ENCODE peak calls at places on chromosome 20, in four cellular contexts. R, I, X and G are unnamed samples.

GRCh38 chr20:61449057-61449456 is 197.0 kb downstream of the CDH4 start:
- DNase-seq in R (no peak), I (no peak), X (no peak), G (no peak)

GRCh38 chr20:21147593-21147992 is 21.7 kb downstream of the KIZ start:
- DNase-seq in R (no peak), I (no peak), X (no peak), G (no peak)

GRCh38 chr20:8318999-8319614 is 187.0 kb downstream of the PLCB1 start:
- DNase-seq in R (no peak), I (no peak), X (no peak), G (no peak)

GRCh38 chr20:56403465-56403864 is 8.6 kb upstream of the CASS4 start:
- DNase-seq in R (no peak), I (no peak), X (no peak), G (no peak)

GRCh38 chr20:15576401-15576800 is 996.8 kb downstream of the KIF16B start:
- DNase-seq in R (no peak), I (no peak), X (no peak), G (no peak)

GRCh38 chr20:52937701-52938100 is 34.5 kb upstream of the TSHZ2 start:
- DNase-seq in R (no peak), I (no peak), X (no peak), G (no peak)

GRCh38 chr20:45405566-45406259 is 2.4 kb upstream of the DBNDD2 start:
- DNase-seq in R (no peak), I (peak; percentile 77), X (peak; percentile 63), G (no peak)

GRCh38 chr20:31594558-31595379 is 10.3 kb upstream of the ID1 start:
- DNase-seq in R (no peak), I (no peak), X (peak; percentile 58), G (no peak)

GRCh38 chr20:45399018-45399417 is 9.1 kb upstream of the DBNDD2 start:
- DNase-seq in R (no peak), I (no peak), X (no peak), G (no peak)

GRCh38 chr20:54059691-54060364 is 10.6 kb downstream of the BCAS1 start:
- DNase-seq in R (no peak), I (no peak), X (no peak), G (no peak)

GRCh38 chr20:9054176-9054575 is 14.7 kb upstream of the PLCB4 start:
- DNase-seq in R (no peak), I (no peak), X (no peak), G (peak; percentile 59)

GRCh38 chr20:36113015-36113414 is 41.5 kb upstream of the EPB41L1 start:
- DNase-seq in R (no peak), I (no peak), X (no peak), G (no peak)

GRCh38 chr20:64084209-64085152 is at the start of gene LKAAEAR1:
- DNase-seq in R (no peak), I (no peak), X (no peak), G (no peak)

GRCh38 chr20:10487354-10488115 is 52.4 kb downstream of the SLX4IP start:
- DNase-seq in R (no peak), I (no peak), X (no peak), G (no peak)

GRCh38 chr20:12825180-12825579 is 183.6 kb upstream of the SPTLC3 start:
- DNase-seq in R (no peak), I (no peak), X (no peak), G (no peak)

GRCh38 chr20:12824353-12824752 is 184.4 kb upstream of the SPTLC3 start:
- DNase-seq in R (no peak), I (no peak), X (no peak), G (no peak)

GRCh38 chr20:12823742-12824141 is 185.0 kb upstream of the SPTLC3 start:
- DNase-seq in R (no peak), I (no peak), X (no peak), G (no peak)

GRCh38 chr20:12829121-12829520 is 179.7 kb upstream of the SPTLC3 start:
- DNase-seq in R (no peak), I (no peak), X (no peak), G (no peak)

GRCh38 chr20:12827796-12828406 is 180.9 kb upstream of the SPTLC3 start:
- DNase-seq in R (no peak), I (no peak), X (no peak), G (no peak)
- H3K4me3 ChIP-seq in R (no peak overlapping the region), I (no peak overlapping the region), X (no peak overlapping the region), G (no peak overlapping the region)

DNA sequence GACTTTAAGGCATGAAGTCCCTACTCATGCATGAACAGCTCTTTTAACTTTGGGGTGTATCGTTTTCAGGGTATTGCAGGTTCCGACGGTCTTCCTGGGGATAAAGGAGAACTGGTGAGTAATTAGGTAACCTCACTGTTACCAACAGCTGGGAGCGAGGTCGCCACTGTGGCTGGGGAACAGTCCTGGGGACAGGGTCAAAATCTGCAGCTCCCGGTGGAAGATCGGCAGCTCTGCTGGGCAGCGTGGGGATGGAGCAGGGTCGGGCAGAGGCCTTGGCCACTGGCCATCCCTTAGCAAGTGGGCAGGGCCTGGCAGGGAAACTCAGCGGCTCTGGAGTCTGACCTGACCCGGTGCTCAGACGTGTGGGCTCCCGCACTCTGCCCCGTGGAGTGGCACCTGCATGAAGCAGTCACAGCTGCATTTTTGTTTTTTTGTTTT is 16.1 kb downstream of the COL9A3 start:
- DNase-seq in R (no peak), I (no peak), X (no peak), G (no peak)
- H3K27me3 ChIP-seq in R (no peaks in the 10 kb centered on the region), I (no peaks in the 10 kb centered on the region), X (peaks cover 9% of the 10 kb centered on the region), G (peaks cover 3% of the 10 kb centered on the region)

DNA sequence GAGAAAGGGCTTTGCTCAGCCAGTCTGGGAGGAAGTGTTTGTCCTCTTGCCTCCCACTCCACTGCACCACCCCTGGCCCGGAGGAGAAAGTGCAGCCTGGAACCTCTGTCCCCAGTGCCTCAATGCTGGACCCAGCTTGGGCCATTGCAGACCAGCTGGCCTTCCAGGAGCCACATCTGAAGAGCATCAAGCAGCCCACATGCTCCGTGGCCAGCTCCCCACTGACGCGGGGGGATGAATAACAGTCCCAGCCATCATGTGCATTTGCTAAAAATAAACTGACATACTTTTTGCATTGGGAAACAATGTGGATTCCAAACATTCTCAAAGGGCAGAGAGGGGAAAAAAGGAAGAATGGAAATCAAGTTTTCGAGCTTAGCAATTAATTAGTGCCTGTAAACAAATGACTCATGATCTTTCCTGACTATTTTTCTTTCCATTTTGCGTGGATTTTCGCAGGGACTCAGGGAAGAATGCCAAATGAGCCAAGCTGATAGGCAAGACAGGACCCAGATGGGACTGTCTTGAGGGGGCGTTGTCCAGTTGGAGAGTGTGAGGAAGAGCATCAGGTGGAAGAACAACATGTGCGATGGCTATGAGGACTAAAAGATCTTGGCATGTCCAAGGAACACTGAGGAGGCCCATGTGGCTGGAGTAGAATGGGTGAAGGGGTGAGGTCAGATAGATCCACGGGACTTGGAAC is 34.1 kb downstream of the CEBPB start:
- DNase-seq in R (peak; percentile 44), I (peak; percentile 88), X (peak; percentile 90), G (peak; percentile 98)
- TF ChIP-seq CTCF in R (no peak), I (peak; percentile 50), X (peak; percentile 14), G (peak; percentile 42)

DNA sequence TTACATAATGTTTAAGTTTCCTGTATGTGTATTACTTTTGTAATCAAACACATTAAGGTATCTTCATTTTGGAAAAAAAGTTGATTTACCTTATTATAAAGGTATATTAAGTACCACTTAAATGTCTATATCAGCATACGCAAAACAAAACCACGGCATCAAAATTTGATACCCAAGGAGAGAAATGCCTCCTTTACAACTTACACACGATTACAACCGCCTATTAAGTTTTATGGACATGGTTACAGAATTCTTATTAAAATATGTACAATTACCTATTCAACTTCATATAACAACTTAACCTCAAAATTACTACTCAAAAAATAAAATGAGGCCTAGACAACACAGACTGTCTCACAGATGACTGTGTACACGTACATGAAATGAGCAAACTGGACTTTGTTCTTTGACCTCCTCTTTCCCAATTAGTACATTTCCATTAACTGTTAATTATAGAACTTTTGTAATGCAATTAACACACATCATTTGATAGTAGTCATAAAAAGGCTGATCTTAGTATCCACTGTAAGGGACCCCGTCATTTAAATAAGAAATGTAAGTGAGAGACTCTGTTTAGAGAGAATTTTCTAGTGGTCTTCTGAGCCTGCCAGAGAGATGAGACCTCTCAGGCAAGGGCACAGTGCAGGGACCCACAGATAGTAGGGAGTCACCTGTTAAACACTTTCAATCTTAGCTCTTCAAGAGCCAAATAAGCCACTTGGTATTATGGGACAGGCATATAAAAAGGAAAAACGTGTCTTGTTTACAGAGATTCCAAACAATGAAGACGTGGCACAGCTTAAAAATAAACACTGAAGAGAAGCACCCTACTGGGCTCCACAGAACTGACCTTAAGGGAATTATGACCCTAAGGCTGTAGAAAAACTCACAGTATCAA is 2.4 kb downstream of the DIDO1 start:
- DNase-seq in R (no peak), I (no peak), X (no peak), G (no peak)
- H3K4me3 ChIP-seq in R (peak overlapping the region; percentile 96), I (peak overlapping the region; percentile 88), X (peak overlapping the region; percentile 99), G (peak overlapping the region; percentile 80)

GRCh38 chr20:59718071-59718470 is 113.7 kb downstream of the PHACTR3 start:
- DNase-seq in R (no peak), I (no peak), X (no peak), G (no peak)
- H3K27me3 ChIP-seq in R (no peaks in the 10 kb centered on the region), I (no peaks in the 10 kb centered on the region), X (peaks cover 3% of the 10 kb centered on the region), G (no peaks in the 10 kb centered on the region)

GRCh38 chr20:39880890-39881289 is 808.1 kb downstream of the MAFB start:
- DNase-seq in R (no peak), I (no peak), X (no peak), G (no peak)
- TF ChIP-seq CTCF in R (no peak), I (peak; percentile 12), X (no peak), G (peak; percentile 26)

GRCh38 chr20:57655812-57656161 is 35.6 kb upstream of the ZBP1 start:
- DNase-seq in R (no peak), I (peak; percentile 39), X (peak; percentile 12), G (no peak)

GRCh38 chr20:57658447-57659130 is 38.4 kb upstream of the ZBP1 start:
- DNase-seq in R (peak; percentile 26), I (peak; percentile 62), X (no peak), G (no peak)

GRCh38 chr20:57656252-57656820 is 36.1 kb upstream of the ZBP1 start:
- DNase-seq in R (peak; percentile 10), I (peak; percentile 56), X (peak; percentile 42), G (no peak)

GRCh38 chr20:57657537-57658446 is 37.6 kb upstream of the ZBP1 start:
- DNase-seq in R (peak; percentile 29), I (peak; percentile 88), X (peak; percentile 83), G (no peak)

GRCh38 chr20:57656821-57657536 is 36.8 kb upstream of the ZBP1 start:
- DNase-seq in R (peak; percentile 21), I (peak; percentile 55), X (peak; percentile 44), G (no peak)
- H3K4me3 ChIP-seq in R (no peak overlapping the region), I (no peak overlapping the region), X (no peak overlapping the region), G (no peak overlapping the region)

GRCh38 chr20:25860531-25861150 is 164.0 kb upstream of the ZNF337 start:
- DNase-seq in R (no peak), I (no peak), X (no peak), G (no peak)
- H3K27me3 ChIP-seq in R (no peaks in the 10 kb centered on the region), I (peaks cover 10% of the 10 kb centered on the region), X (no peaks in the 10 kb centered on the region), G (no peaks in the 10 kb centered on the region)

DNA sequence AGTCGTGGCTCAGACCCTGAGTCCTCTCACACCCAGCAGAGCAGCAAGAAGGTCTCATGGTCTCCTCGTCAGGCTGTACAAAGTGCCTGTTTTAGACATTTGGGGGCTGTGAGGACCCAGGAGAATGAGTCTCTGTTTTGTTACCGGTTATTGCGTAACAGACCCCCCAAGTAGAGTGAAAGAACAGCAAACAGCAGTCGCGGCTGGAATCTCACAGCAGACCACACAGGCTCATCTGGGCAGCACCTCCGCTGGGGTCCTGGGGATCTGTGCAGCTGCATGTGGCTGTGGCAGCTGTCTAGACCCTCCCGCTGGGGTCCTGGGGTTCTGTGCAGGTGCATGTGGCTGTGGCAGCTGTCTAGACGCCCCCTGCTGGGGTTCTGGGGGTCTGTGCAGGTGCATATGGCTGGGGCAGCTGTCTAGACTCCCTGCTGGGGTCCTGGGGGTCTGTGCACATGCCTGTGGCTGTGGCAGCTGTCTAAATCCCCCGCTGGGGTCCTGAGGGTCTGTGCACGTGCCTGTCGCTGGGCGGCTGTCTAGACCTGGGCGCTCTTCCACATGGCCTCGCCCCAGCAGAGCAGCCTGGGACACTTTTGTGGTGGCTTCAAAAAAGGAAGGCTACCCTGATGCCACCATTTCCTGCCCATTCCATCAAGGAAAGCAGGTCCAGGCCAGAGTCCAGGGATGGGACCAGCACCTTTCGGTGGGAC is 24.7 kb downstream of the ENTPD6 start:
- DNase-seq in R (no peak), I (no peak), X (no peak), G (no peak)
- TF ChIP-seq CTCF in R (no peak), I (peak; percentile 20), X (no peak), G (peak; percentile 25)